ENCODE peak calls at places on chromosomes 7 and 10, in eight cellular contexts. N is stimulated activated CD8-positive, alpha-beta memory T cell treated with anti-CD3 and anti-CD28 coated beads, Interleukin-4, amount 100 ng/mL, for 4 hours; T is mesenchymal stem cell; B is heart right ventricle; M is naive thymus-derived CD8-positive, alpha-beta T cell; A is left kidney; O is T-helper 1 cell; G is NCI-H2029. S is an unnamed sample.

GRCh38 chr10:29993319-29993876 is 66.0 kb downstream of the JCAD start:
- DNase-seq in N (no peak), T (peak; percentile 26), B (no peak), M (no peak), A (peak; percentile 93), O (no peak), G (no peak), S (no peak)

GRCh38 chr7:2012044-2012900 is 220.5 kb downstream of the MAD1L1 start:
- DNase-seq in N (no peak), T (no peak), B (peak; percentile 8), M (no peak), A (no peak), O (peak; percentile 8), G (no peak), S (no peak)

GRCh38 chr10:43307306-43307705 is 40.4 kb upstream of the RASGEF1A start:
- DNase-seq in N (no peak), T (no peak), B (no peak), M (no peak), A (no peak), O (no peak), G (no peak), S (no peak)

GRCh38 chr7:157840174-157840912 is 503.5 kb downstream of the DNAJB6 start:
- DNase-seq in N (no peak), T (no peak), B (no peak), M (no peak), A (no peak), O (no peak), G (no peak), S (no peak)

GRCh38 chr7:94696981-94697670 is 41.2 kb upstream of the SGCE start:
- DNase-seq in N (no peak), T (peak; percentile 95), B (no peak), M (no peak), A (no peak), O (no peak), G (no peak), S (no peak)

GRCh38 chr10:69792361-69792760 is 9.3 kb upstream of the COL13A1 start:
- DNase-seq in N (no peak), T (no peak), B (no peak), M (no peak), A (no peak), O (no peak), G (no peak), S (no peak)

GRCh38 chr10:110634527-110635209 is 9.5 kb upstream of the RBM20 start:
- DNase-seq in N (no peak), T (no peak), B (peak; percentile 75), M (no peak), A (peak; percentile 89), O (no peak), G (peak; percentile 39), S (no peak)

GRCh38 chr10:100847440-100847839 is 65.3 kb upstream of the SLF2 start:
- DNase-seq in N (no peak), T (no peak), B (no peak), M (no peak), A (no peak), O (no peak), G (no peak), S (no peak)

GRCh38 chr10:118442032-118442431 is 99.9 kb upstream of the FAM204A start:
- DNase-seq in N (no peak), T (no peak), B (no peak), M (no peak), A (no peak), O (no peak), G (no peak), S (no peak)

GRCh38 chr7:84524714-84525694 is 330.4 kb upstream of the SEMA3A start:
- DNase-seq in N (no peak), T (peak; percentile 58), B (no peak), M (no peak), A (no peak), O (no peak), G (no peak), S (no peak)

GRCh38 chr10:59906417-59907202 is at the start of gene CCDC6:
- DNase-seq in N (peak; percentile 87), T (peak; percentile 95), B (peak; percentile 92), M (peak; percentile 86), A (peak; percentile 98), O (peak; percentile 86), G (peak; percentile 83), S (peak; percentile 93)

GRCh38 chr7:64651203-64651602 is 14.7 kb upstream of the ZNF107 start:
- DNase-seq in N (no peak), T (no peak), B (no peak), M (no peak), A (no peak), O (no peak), G (no peak), S (no peak)

GRCh38 chr7:28301148-28301641 is 111.1 kb upstream of the CREB5 start:
- DNase-seq in N (no peak), T (no peak), B (no peak), M (no peak), A (no peak), O (no peak), G (no peak), S (no peak)

GRCh38 chr7:93176961-93177580 is 28.9 kb upstream of the SAMD9L start:
- DNase-seq in N (no peak), T (no peak), B (no peak), M (no peak), A (no peak), O (no peak), G (no peak), S (no peak)